ENCODE peak calls at places on chromosomes 12 and 14, in six cellular contexts. X is keratinocyte, E is H1, J is A549, U is dorsolateral prefrontal cortex, Y is fibroblast of mammary gland. V is an unnamed sample.

GRCh38 chr12:92786045-92786444 is 83.3 kb downstream of the PLEKHG7 start:
- DNase-seq in Y (peak; percentile 53), J (no peak), U (no peak), E (no peak), X (no peak), V (peak; percentile 12)

GRCh38 chr12:39071611-39072010 is 166.2 kb upstream of the CPNE8 start:
- DNase-seq in E (no peak), X (no peak), Y (no peak), U (no peak), J (no peak), V (no peak)

GRCh38 chr12:110352401-110352800 is 51.1 kb downstream of the ANAPC7 start:
- DNase-seq in E (no peak), X (no peak), Y (no peak), J (no peak), U (no peak), V (no peak)

GRCh38 chr12:4421590-4422031 is 24.0 kb downstream of the FGF6 start:
- DNase-seq in Y (peak; percentile 45), E (no peak), X (peak; percentile 23), J (peak; percentile 57), U (no peak), V (no peak)

GRCh38 chr14:50055461-50056228 is 60.7 kb downstream of the VCPKMT start:
- DNase-seq in Y (no peak), E (no peak), U (no peak), X (no peak), J (no peak), V (no peak)

GRCh38 chr14:87824261-87824660 is 168.7 kb downstream of the GALC start:
- DNase-seq in J (no peak), Y (peak; percentile 21), U (no peak), X (no peak), E (no peak), V (no peak)

GRCh38 chr12:45232771-45233372 is 17.0 kb downstream of the ANO6 start:
- DNase-seq in E (no peak), X (peak; percentile 83), J (peak; percentile 92), Y (peak; percentile 98), U (no peak), V (peak; percentile 83)

GRCh38 chr12:11238275-11238674 is 31.2 kb downstream of the PRB3 start:
- DNase-seq in E (no peak), J (no peak), X (no peak), U (no peak), Y (no peak), V (no peak)

GRCh38 chr14:71538949-71539659 is 393.1 kb upstream of the RGS6 start:
- DNase-seq in U (no peak), X (no peak), J (no peak), E (no peak), Y (peak; percentile 31), V (no peak)

GRCh38 chr12:29625359-29625953 is 128.0 kb upstream of the OVCH1 start:
- DNase-seq in Y (no peak), J (no peak), U (no peak), X (no peak), E (no peak), V (no peak)

GRCh38 chr14:101072945-101073597 is 169.5 kb upstream of the RTL1 start:
- DNase-seq in Y (peak; percentile 97), U (no peak), E (peak; percentile 61), X (peak; percentile 78), J (peak; percentile 97), V (peak; percentile 82)

GRCh38 chr12:1471224-1471623 is 123.2 kb downstream of the FBXL14 start:
- DNase-seq in E (no peak), J (no peak), Y (no peak), X (no peak), U (no peak), V (no peak)

GRCh38 chr12:1470051-1470450 is 124.3 kb downstream of the FBXL14 start:
- DNase-seq in J (no peak), Y (no peak), E (no peak), X (no peak), U (no peak), V (no peak)

GRCh38 chr12:1473418-1473817 is 121.0 kb downstream of the FBXL14 start:
- DNase-seq in E (no peak), J (no peak), X (no peak), Y (no peak), U (no peak), V (no peak)

GRCh38 chr12:1474567-1475153 is 119.7 kb downstream of the FBXL14 start:
- DNase-seq in U (no peak), Y (peak; percentile 97), X (no peak), J (no peak), E (peak; percentile 15), V (peak; percentile 55)

DNA sequence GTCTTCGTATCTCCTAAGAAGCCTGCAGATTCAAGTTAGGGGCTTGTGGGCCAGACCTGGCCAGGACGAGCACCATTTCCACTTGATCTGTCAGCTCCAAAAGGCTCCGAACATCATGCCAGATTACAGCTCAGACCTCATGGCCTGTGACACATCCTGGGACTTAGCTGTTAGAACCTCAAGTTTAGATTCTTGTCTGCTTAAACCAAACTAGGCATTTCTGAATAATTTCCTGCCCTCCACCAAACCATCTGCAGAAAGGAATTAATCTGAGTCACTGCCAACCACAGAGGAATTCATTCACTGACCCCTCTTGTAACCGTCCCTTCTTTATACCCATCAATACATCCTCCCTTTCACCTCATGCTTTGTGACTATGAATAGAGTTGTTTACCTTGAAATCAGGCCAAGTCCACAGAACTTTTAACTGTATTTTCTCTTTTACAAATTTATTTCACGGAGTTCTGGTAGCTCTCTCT is 120.3 kb downstream of the FBXL14 start:
- DNase-seq in X (peak; percentile 90), J (peak; percentile 12), Y (peak; percentile 100), U (no peak), E (no peak), V (peak; percentile 89)
- H3K4me3 ChIP-seq in X (peak overlapping the region; percentile 50), J (no peak overlapping the region), Y (peak overlapping the region; percentile 22), U (no peak overlapping the region), E (no peak overlapping the region), V (peak overlapping the region; percentile 10)

DNA sequence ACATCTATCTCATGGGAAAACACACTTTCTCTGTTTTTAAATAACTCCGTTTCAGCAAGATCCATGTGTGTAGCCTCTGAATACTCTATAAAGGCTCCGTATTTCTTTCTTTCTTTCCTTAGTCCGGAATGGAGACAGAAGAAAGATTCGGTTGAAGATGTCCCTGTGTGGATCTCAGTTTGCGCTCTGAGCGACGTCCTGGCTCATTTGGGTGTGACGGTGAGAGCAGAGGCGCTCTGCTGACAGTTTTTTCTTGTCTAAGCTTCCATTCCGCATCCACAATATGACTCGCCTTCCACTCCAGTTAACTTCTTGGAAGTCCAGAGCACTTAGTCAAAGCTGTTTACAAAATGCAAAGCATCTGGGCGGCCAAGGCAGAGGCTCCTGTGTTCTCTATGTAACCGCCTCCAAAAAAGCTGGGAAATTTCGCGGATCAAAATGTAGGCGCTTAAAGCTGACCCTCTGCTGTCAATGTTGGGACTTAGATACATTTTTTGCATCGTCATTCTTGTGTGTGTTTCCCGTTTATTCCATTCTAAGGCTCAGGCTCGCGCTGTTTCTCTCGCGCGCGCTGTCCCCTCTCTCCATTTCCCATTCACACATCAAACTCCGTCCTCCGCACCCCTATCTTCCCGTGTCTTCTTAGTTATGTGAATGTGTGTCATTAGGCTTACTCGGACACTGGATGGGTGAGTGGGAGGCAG is 910 bp upstream of the FLRT2 start:
- DNase-seq in U (no peak), E (no peak), J (no peak), Y (peak; percentile 84), X (no peak), V (no peak)
- H3K4me3 ChIP-seq in U (peak overlapping the region; percentile 59), E (peak overlapping the region; percentile 75), J (peak overlapping the region; percentile 51), Y (peak overlapping the region; percentile 84), X (peak overlapping the region; percentile 85), V (peak overlapping the region; percentile 82)

GRCh38 chr12:6927999-6928702 is 392 bp downstream of the ATN1 start:
- DNase-seq in J (no peak), X (no peak), E (no peak), Y (no peak), U (no peak), V (no peak)

GRCh38 chr12:6927379-6927991 is at the start of gene ATN1:
- DNase-seq in Y (peak; percentile 67), E (no peak), X (no peak), J (peak; percentile 59), U (peak; percentile 55), V (no peak)

GRCh38 chr12:6932766-6933165 is 5.0 kb downstream of the ATN1 start:
- DNase-seq in U (no peak), X (no peak), J (no peak), E (no peak), Y (no peak), V (no peak)

GRCh38 chr12:6928703-6929407 is 1.1 kb downstream of the ATN1 start:
- DNase-seq in J (no peak), E (no peak), U (no peak), Y (no peak), X (no peak), V (no peak)

GRCh38 chr12:6929806-6930452 is 2.2 kb downstream of the ATN1 start:
- DNase-seq in J (no peak), X (no peak), U (no peak), E (no peak), Y (no peak), V (no peak)
- H3K4me3 ChIP-seq in J (no peak overlapping the region), X (peak overlapping the region; percentile 64), U (peak overlapping the region; percentile 72), E (peak overlapping the region; percentile 92), Y (peak overlapping the region; percentile 88), V (peak overlapping the region; percentile 55)

GRCh38 chr14:75002392-75003249 is at the start of gene EIF2B2:
- DNase-seq in J (peak; percentile 95), E (peak; percentile 95), X (peak; percentile 97), Y (peak; percentile 91), U (peak; percentile 97), V (peak; percentile 86)
- H3K4me3 ChIP-seq in J (peak within 1 kb of the TSS; percentile 82), E (peak within 1 kb of the TSS; percentile 99), X (peak within 1 kb of the TSS; percentile 80), Y (peak within 1 kb of the TSS; percentile 96), U (peak within 1 kb of the TSS; percentile 93), V (peak within 1 kb of the TSS; percentile 92)

GRCh38 chr12:95216704-95217376 is 427 bp downstream of the FGD6 start:
- DNase-seq in J (peak; percentile 35), X (no peak), E (no peak), Y (peak; percentile 16), U (no peak), V (no peak)

GRCh38 chr12:95217377-95218163 is at the start of the genes FGD6 and VEZT:
- DNase-seq in E (peak; percentile 99), J (peak; percentile 95), X (peak; percentile 89), U (peak; percentile 96), Y (peak; percentile 98), V (peak; percentile 98)

GRCh38 chr12:95213928-95214327 is 3.3 kb downstream of the FGD6 start:
- DNase-seq in U (no peak), J (no peak), X (no peak), E (no peak), Y (no peak), V (no peak)

GRCh38 chr12:95214466-95214865 is 2.8 kb downstream of the FGD6 start:
- DNase-seq in U (no peak), E (no peak), X (no peak), Y (peak; percentile 19), J (no peak), V (no peak)

DNA sequence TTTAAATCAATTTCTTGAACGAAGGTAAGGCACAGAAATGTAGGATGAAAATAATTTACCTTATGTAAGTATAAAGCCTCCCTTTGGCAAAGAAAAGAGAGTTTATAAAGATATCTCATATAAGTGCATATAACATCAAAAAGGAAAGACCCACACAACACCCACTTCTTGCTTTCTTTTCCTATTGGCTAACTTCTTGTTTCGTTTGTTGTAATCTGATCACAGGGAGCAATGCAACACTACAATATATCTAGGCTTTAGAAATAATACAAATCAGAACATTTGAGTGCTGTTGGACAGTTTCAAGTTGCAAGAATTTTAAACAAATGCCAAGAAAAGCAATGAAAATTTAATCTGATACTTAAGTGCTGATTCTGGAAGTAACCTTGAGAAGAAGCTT is 1.3 kb downstream of the FGD6 start:
- DNase-seq in U (no peak), X (no peak), E (no peak), J (peak; percentile 41), Y (peak; percentile 63), V (no peak)
- H3K4me3 ChIP-seq in U (peak overlapping the region; percentile 83), X (peak overlapping the region; percentile 97), E (peak overlapping the region; percentile 93), J (peak overlapping the region; percentile 83), Y (peak overlapping the region; percentile 72), V (peak overlapping the region; percentile 81)

V was measured in BJ.